ENCODE peak calls at places on chromosomes 5 and 9, in eight cellular contexts. A is HuH-7; F is IMR-90; H is naive thymus-derived CD8-positive, alpha-beta T cell; P is heart right ventricle; N is GM18507; Y is GM10248; L is activated effector memory CD4-positive, alpha-beta T cell treated with Interleukin-2 at 50 U/mL for 16 hours. I is an unnamed sample.

GRCh38 chr5:43315262-43315661 is 2.0 kb upstream of the HMGCS1 start:
- DNase-seq in A (no peak), P (no peak), F (peak), L (no peak), Y (no peak), H (no peak), N (no peak), I (no peak)

GRCh38 chr5:124365491-124365890 is 380.9 kb downstream of the ZNF608 start:
- DNase-seq in N (no peak), Y (no peak), L (no peak), H (no peak), A (no peak), F (no peak), P (no peak), I (no peak)

GRCh38 chr9:118418887-118419620 is 714.9 kb downstream of the TLR4 start:
- DNase-seq in H (no peak), F (no peak), L (no peak), Y (no peak), A (no peak), N (no peak), P (no peak), I (no peak)

GRCh38 chr5:54701179-54701578 is 183.6 kb downstream of the SNX18 start:
- DNase-seq in Y (no peak), F (peak), A (no peak), P (no peak), H (no peak), L (no peak), N (no peak), I (no peak)

GRCh38 chr9:89449261-89449671 is 48.6 kb downstream of the SEMA4D start:
- DNase-seq in F (no peak), Y (no peak), L (no peak), A (no peak), P (no peak), H (no peak), N (no peak), I (no peak)

GRCh38 chr9:137240321-137240840 is 706 bp upstream of the TUBB4B start:
- DNase-seq in A (no peak), N (no peak), P (peak), Y (peak), L (peak), F (peak), H (peak), I (peak)

GRCh38 chr5:57841671-57842375 is 359.2 kb upstream of the ACTBL2 start:
- DNase-seq in H (no peak), F (peak), L (no peak), A (no peak), N (no peak), Y (no peak), P (no peak), I (no peak)

GRCh38 chr9:38208206-38208901 is 139.3 kb upstream of the SHB start:
- DNase-seq in L (no peak), N (no peak), A (no peak), F (no peak), Y (no peak), P (no peak), H (no peak), I (no peak)

GRCh38 chr9:90956026-90956810 is 154.6 kb downstream of the SYK start:
- DNase-seq in P (no peak), N (no peak), Y (no peak), F (peak), A (no peak), H (no peak), L (no peak), I (no peak)

GRCh38 chr9:65449423-65449822 is 164.4 kb upstream of the FOXD4L5 start:
- DNase-seq in N (no peak), L (no peak), P (no peak), A (no peak), H (no peak), Y (no peak), F (no peak), I (no peak)

I was measured in naive thymus-derived CD4-positive, alpha-beta T cell.